ENCODE peak calls at places on chromosomes 5 and 9, in six cellular contexts. S is BJ; N is adrenal gland; P is Peyer's patch; T is CD4-positive, CD25-positive, alpha-beta regulatory T cell; W is thoracic aorta. R is an unnamed sample.

GRCh38 chr9:101479337-101480045 is 43.9 kb upstream of the ALDOB start:
- DNase-seq in P (peak; percentile 69), W (no peak), S (no peak), N (no peak), T (no peak), R (no peak)

GRCh38 chr5:178392998-178393397 is 160.4 kb upstream of the PHYKPL start:
- DNase-seq in P (peak; percentile 42), S (no peak), W (no peak), N (no peak), T (no peak), R (peak; percentile 24)

GRCh38 chr9:93894691-93895079 is 60.5 kb downstream of the BARX1 start:
- DNase-seq in P (peak; percentile 36), T (no peak), S (no peak), W (no peak), N (no peak), R (no peak)

GRCh38 chr9:122389799-122390481 is 19.1 kb downstream of the PTGS1 start:
- DNase-seq in P (peak; percentile 52), T (no peak), N (no peak), W (no peak), S (no peak), R (no peak)

GRCh38 chr5:133950821-133951612 is 17.4 kb downstream of the C5orf15 start:
- DNase-seq in N (peak; percentile 53), P (no peak), T (no peak), S (no peak), W (no peak), R (no peak)

GRCh38 chr5:122195784-122196394 is 66.5 kb downstream of the ZNF474 start:
- DNase-seq in N (peak; percentile 30), T (no peak), P (no peak), S (peak; percentile 27), W (no peak), R (no peak)

GRCh38 chr9:127214421-127215265 is 49.9 kb upstream of the GARNL3 start:
- DNase-seq in W (no peak), T (peak; percentile 61), S (no peak), N (peak; percentile 60), P (peak; percentile 85), R (peak; percentile 44)

GRCh38 chr9:131755541-131756198 is 15.8 kb upstream of the RAPGEF1 start:
- DNase-seq in W (no peak), S (no peak), P (peak; percentile 95), N (peak; percentile 85), T (peak; percentile 88), R (peak; percentile 92)

GRCh38 chr9:35681341-35682002 is 7.7 kb downstream of the CA9 start:
- DNase-seq in S (no peak), N (no peak), T (no peak), P (no peak), W (no peak), R (no peak)

GRCh38 chr9:114006931-114007691 is 71.0 kb downstream of the AMBP start:
- DNase-seq in T (no peak), S (no peak), P (peak; percentile 40), W (no peak), N (no peak), R (no peak)

GRCh38 chr5:81856948-81857928 is 106.3 kb upstream of the SSBP2 start:
- DNase-seq in W (no peak), T (peak; percentile 32), N (peak; percentile 81), S (no peak), P (peak; percentile 50), R (peak; percentile 74)

GRCh38 chr5:59422026-59422941 is 471.2 kb downstream of the PDE4D start:
- DNase-seq in N (no peak), S (no peak), T (no peak), W (no peak), P (peak; percentile 64), R (no peak)

GRCh38 chr5:75706775-75707174 is 10.5 kb downstream of the POC5 start:
- DNase-seq in T (no peak), S (no peak), N (no peak), P (no peak), W (no peak), R (no peak)

GRCh38 chr9:125910286-125910685 is 163.1 kb downstream of the PBX3 start:
- DNase-seq in T (no peak), P (no peak), S (no peak), N (no peak), W (no peak), R (no peak)

DNA sequence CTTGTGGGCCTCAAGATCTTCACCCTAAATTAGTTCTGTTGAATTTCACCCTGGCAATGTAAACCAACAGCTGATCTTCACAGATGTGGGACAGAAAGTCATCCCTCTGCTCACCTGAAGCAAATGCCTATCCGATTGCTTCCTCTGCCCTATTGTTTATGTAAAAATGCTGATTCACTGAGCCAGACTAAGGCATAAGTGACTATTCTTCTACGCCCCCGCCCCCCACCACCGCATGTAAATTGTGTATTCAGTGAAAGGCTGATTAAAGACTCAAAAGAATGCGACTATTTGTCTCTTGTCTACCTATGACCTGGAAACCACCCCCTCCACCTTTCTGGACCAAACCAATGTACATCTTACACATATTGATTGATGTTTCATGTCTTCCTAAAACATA is 129.6 kb upstream of the BOD1 start:
- DNase-seq in N (no peak), S (no peak), W (no peak), T (no peak), P (no peak), R (no peak)
- H3K4me3 ChIP-seq in N (no peak overlapping the region), S (no peak overlapping the region), W (no peak overlapping the region), T (no peak overlapping the region), P (no peak overlapping the region), R (no peak overlapping the region)

GRCh38 chr5:159324097-159324760 is 6.1 kb downstream of the IL12B start:
- DNase-seq in P (no peak), N (no peak), W (no peak), S (peak; percentile 48), T (no peak), R (no peak)

GRCh38 chr5:159332800-159333563 is 2.7 kb upstream of the IL12B start:
- DNase-seq in T (no peak), P (peak; percentile 65), W (no peak), N (no peak), S (no peak), R (no peak)

GRCh38 chr5:159324986-159325385 is 5.3 kb downstream of the IL12B start:
- DNase-seq in N (no peak), T (no peak), W (no peak), P (no peak), S (no peak), R (no peak)

GRCh38 chr5:159331099-159331973 is 1.0 kb upstream of the IL12B start:
- DNase-seq in N (peak; percentile 52), W (no peak), S (no peak), T (peak; percentile 66), P (peak; percentile 87), R (peak; percentile 72)

GRCh38 chr5:159330131-159330530 is at the start of gene IL12B:
- DNase-seq in W (no peak), P (no peak), T (no peak), N (peak; percentile 43), S (no peak), R (no peak)
- H3K4me3 ChIP-seq in W (peak within 1 kb of the TSS; percentile 67), P (peak within 1 kb of the TSS; percentile 44), T (peak within 1 kb of the TSS; percentile 18), N (no peak within 1 kb of the TSS), S (peak within 1 kb of the TSS; percentile 48), R (no peak within 1 kb of the TSS)

DNA sequence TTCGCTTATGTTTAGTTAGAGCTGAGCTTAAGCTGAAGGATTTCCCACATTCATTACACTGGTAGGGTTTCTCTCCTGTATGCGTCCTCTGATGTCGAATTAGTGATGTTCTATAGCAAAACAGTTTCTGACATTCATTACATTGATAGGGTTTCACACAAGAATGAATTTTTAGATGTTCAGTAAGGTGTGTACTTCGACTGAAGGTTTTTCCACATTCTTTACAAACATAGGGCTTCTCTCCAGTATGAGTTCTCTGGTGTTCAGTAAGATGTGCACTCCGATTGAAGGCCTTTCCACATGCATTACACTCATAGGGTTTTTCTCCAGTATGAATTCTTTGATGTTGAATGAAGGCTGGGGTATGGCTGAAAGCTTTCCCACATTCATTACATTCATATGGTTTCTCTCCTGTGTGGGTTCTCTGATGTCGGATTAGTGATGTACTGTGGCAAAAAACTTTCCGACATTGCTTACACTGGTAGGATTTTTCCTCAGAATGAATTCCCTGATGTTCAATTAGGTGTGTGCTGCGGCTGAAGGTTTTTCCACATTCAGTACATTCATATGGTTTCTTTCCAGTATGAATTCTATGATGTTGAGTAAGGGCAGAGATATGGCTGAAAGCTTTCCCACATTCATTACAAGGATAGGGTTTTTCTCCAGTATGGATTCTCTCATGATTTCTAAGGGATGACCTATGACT is 14.6 kb downstream of the ZNF883 start:
- DNase-seq in S (no peak), T (no peak), N (no peak), P (no peak), W (no peak), R (no peak)
- H3K4me3 ChIP-seq in S (no peak overlapping the region), T (no peak overlapping the region), N (no peak overlapping the region), P (no peak overlapping the region), W (no peak overlapping the region), R (no peak overlapping the region)

GRCh38 chr5:180494060-180494509 is at the start of gene CNOT6:
- DNase-seq in P (peak; percentile 96), N (peak; percentile 93), T (peak; percentile 97), W (peak; percentile 60), S (peak; percentile 47), R (peak; percentile 97)

GRCh38 chr5:180495292-180495691 is 1.1 kb downstream of the CNOT6 start:
- DNase-seq in P (no peak), T (no peak), W (no peak), S (no peak), N (no peak), R (no peak)

GRCh38 chr5:180498378-180498777 is 4.2 kb downstream of the CNOT6 start:
- DNase-seq in T (no peak), W (no peak), N (no peak), P (no peak), S (no peak), R (no peak)

GRCh38 chr5:180494510-180495181 is 467 bp downstream of the CNOT6 start:
- DNase-seq in W (no peak), S (no peak), N (peak; percentile 50), P (peak; percentile 69), T (peak; percentile 50), R (peak; percentile 46)

GRCh38 chr5:180495991-180496741 is 2.0 kb downstream of the CNOT6 start:
- DNase-seq in W (no peak), S (no peak), N (no peak), P (no peak), T (no peak), R (no peak)
- H3K4me3 ChIP-seq in W (peak overlapping the region; percentile 95), S (peak overlapping the region; percentile 5), N (no peak overlapping the region), P (peak overlapping the region; percentile 100), T (peak overlapping the region; percentile 89), R (no peak overlapping the region)